ENCODE peak calls at places on chromosomes 4 and X, in eight cellular contexts. U is left cardiac atrium, G is astrocyte of the spinal cord, A is GM23338, K is AG08395, C is cardiac fibroblast, I is GM03348, J is kidney tubule cell. H is an unnamed sample.

GRCh38 chrX:65702956-65703355 is 35.5 kb downstream of the MSN start:
- DNase-seq in J (no peak), A (no peak), I (no peak), K (no peak), G (no peak), U (no peak), C (no peak), H (no peak)

GRCh38 chrX:119984652-119985051 is 41.1 kb upstream of the NKAP start:
- DNase-seq in C (no peak), J (no peak), G (no peak), A (no peak), I (no peak), K (no peak), U (no peak), H (no peak)

GRCh38 chr4:154471032-154471431 is 20.6 kb downstream of the DCHS2 start:
- DNase-seq in A (no peak), I (no peak), J (no peak), C (no peak), U (no peak), G (no peak), K (no peak), H (no peak)

GRCh38 chr4:134018845-134019244 is 182.7 kb downstream of the PABPC4L start:
- DNase-seq in I (no peak), K (no peak), A (no peak), J (no peak), G (no peak), C (no peak), U (no peak), H (no peak)

GRCh38 chr4:22019676-22020075 is 71.1 kb upstream of the KCNIP4 start:
- DNase-seq in C (peak; percentile 32), U (no peak), K (no peak), G (no peak), J (no peak), A (no peak), I (peak; percentile 33), H (no peak)

GRCh38 chrX:5646818-5647217 is 581.8 kb downstream of the NLGN4X start:
- DNase-seq in C (no peak), K (no peak), A (no peak), G (no peak), J (no peak), U (no peak), I (no peak), H (no peak)

GRCh38 chr4:184402740-184403383 is 71.5 kb downstream of the IRF2 start:
- DNase-seq in G (no peak), A (peak; percentile 20), C (no peak), U (no peak), K (no peak), I (no peak), J (no peak), H (no peak)

GRCh38 chr4:1246111-1246881 is 2.6 kb downstream of the CTBP1 start:
- DNase-seq in U (peak; percentile 29), K (no peak), G (no peak), A (no peak), C (no peak), J (peak; percentile 35), I (peak; percentile 21), H (peak; percentile 34)

GRCh38 chrX:11704725-11705495 is 39.2 kb upstream of the ARHGAP6 start:
- DNase-seq in G (peak; percentile 35), C (peak; percentile 26), J (peak; percentile 28), K (peak; percentile 13), U (no peak), I (peak; percentile 6), A (peak; percentile 1), H (peak; percentile 25)

GRCh38 chrX:135740683-135741149 is 27.3 kb downstream of the CT45A3 start:
- DNase-seq in C (no peak), U (no peak), J (peak; percentile 21), A (peak; percentile 78), K (no peak), G (no peak), I (peak; percentile 4), H (no peak)

GRCh38 chrX:40145670-40146470 is 48.1 kb upstream of the BCOR start:
- DNase-seq in U (no peak), G (no peak), J (no peak), I (peak; percentile 30), A (no peak), K (no peak), C (no peak), H (peak; percentile 52)

GRCh38 chr4:160414516-160414915 is 1311.6 kb downstream of the RAPGEF2 start:
- DNase-seq in U (no peak), J (no peak), K (no peak), I (no peak), A (no peak), G (no peak), C (no peak), H (no peak)

GRCh38 chr4:84814100-84814750 is 152.3 kb downstream of the WDFY3 start:
- DNase-seq in G (peak; percentile 87), I (peak; percentile 63), U (no peak), A (no peak), K (peak; percentile 67), C (peak; percentile 77), J (peak; percentile 86), H (peak; percentile 51)

GRCh38 chr4:625631-626031 is 258 bp downstream of the PDE6B start:
- DNase-seq in K (no peak), C (no peak), J (no peak), I (no peak), G (no peak), A (no peak), U (no peak), H (no peak)

GRCh38 chr4:40212674-40213504 is 16.1 kb downstream of the RHOH start:
- DNase-seq in G (peak; percentile 37), K (peak; percentile 31), A (no peak), C (peak; percentile 11), I (peak; percentile 33), U (no peak), J (peak; percentile 4), H (no peak)

GRCh38 chr4:86918539-86919072 is 16.2 kb upstream of the AFF1 start:
- DNase-seq in I (no peak), A (no peak), K (no peak), C (peak; percentile 59), G (peak; percentile 19), U (no peak), J (peak; percentile 88), H (no peak)

GRCh38 chr4:30821891-30822612 is 101.9 kb downstream of the PCDH7 start:
- DNase-seq in A (peak; percentile 39), G (peak; percentile 49), I (peak; percentile 13), J (peak; percentile 55), U (no peak), C (peak; percentile 25), K (no peak), H (no peak)

GRCh38 chrX:47502591-47503222 is 19.7 kb upstream of the ZNF41 start:
- DNase-seq in U (no peak), A (no peak), G (no peak), I (peak; percentile 50), K (peak; percentile 46), J (no peak), C (peak; percentile 68), H (no peak)

GRCh38 chrX:132665676-132666075 is 176.8 kb upstream of the MBNL3 start:
- DNase-seq in I (no peak), C (no peak), K (no peak), J (no peak), G (no peak), U (no peak), A (no peak), H (no peak)

GRCh38 chr4:164943192-164943591 is 34.3 kb downstream of the TRIM61 start:
- DNase-seq in A (no peak), J (no peak), U (no peak), I (no peak), C (no peak), G (no peak), K (no peak), H (no peak)

GRCh38 chrX:118181030-118181429 is 64.4 kb upstream of the KLHL13 start:
- DNase-seq in J (peak; percentile 89), I (no peak), K (peak; percentile 2), A (no peak), C (peak; percentile 36), U (no peak), G (peak; percentile 63), H (no peak)

GRCh38 chrX:15107367-15107988 is 162.4 kb downstream of the ASB9 start:
- DNase-seq in U (no peak), K (no peak), G (no peak), A (peak; percentile 12), J (no peak), C (no peak), I (no peak), H (no peak)

GRCh38 chr4:89489338-89489771 is 181.8 kb upstream of the GPRIN3 start:
- DNase-seq in C (no peak), I (no peak), G (no peak), J (no peak), A (peak; percentile 57), K (no peak), U (peak; percentile 41), H (no peak)

GRCh38 chrX:9899640-9900075 is 67.5 kb upstream of the CLDN34 start:
- DNase-seq in C (peak; percentile 62), U (no peak), I (peak; percentile 67), J (no peak), K (peak; percentile 31), G (peak; percentile 84), A (no peak), H (peak; percentile 40)

GRCh38 chr4:101441446-101441845 is 94.1 kb upstream of the PPP3CA start:
- DNase-seq in J (no peak), A (no peak), K (no peak), C (no peak), U (no peak), G (no peak), I (no peak), H (no peak)

GRCh38 chr4:79588679-79589078 is 180.7 kb upstream of the GK2 start:
- DNase-seq in A (no peak), U (no peak), K (no peak), J (no peak), G (no peak), I (no peak), C (no peak), H (no peak)

H was measured in AG08396.